ENCODE peak calls at places on chromosomes 4 and X, in ten cellular contexts. J, S, T, P, C, V, G, D, L and O are unnamed samples.

GRCh38 chr4:140252144-140252741 is 98.3 kb upstream of the MAML3 start:
- DNase-seq in J (no peak), S (no peak), T (no peak), P (no peak), C (peak), V (no peak), G (peak), D (no peak), L (peak), O (no peak)

GRCh38 chrX:10884246-10884645 is 226.9 kb upstream of the HCCS start:
- DNase-seq in J (peak), S (peak), T (peak), P (no peak), C (no peak), V (peak), G (no peak), D (peak), L (no peak), O (no peak)

GRCh38 chr4:138959421-138959820 is 56.2 kb upstream of the NOCT start:
- DNase-seq in J (no peak), S (peak), T (peak), P (no peak), C (no peak), V (no peak), G (no peak), D (peak), L (no peak), O (no peak)

GRCh38 chrX:16517206-16517605 is 132.8 kb upstream of the S100G start:
- DNase-seq in J (peak), S (no peak), T (peak), P (no peak), C (no peak), V (no peak), G (no peak), D (peak), L (no peak), O (no peak)

GRCh38 chrX:11367609-11368430 is 74.6 kb downstream of the AMELX start:
- DNase-seq in J (peak), S (peak), T (peak), P (no peak), C (no peak), V (no peak), G (no peak), D (peak), L (no peak), O (peak)

GRCh38 chr4:80097395-80098177 is 24.6 kb upstream of the ANTXR2 start:
- DNase-seq in J (peak), S (peak), T (peak), P (no peak), C (no peak), V (no peak), G (no peak), D (peak), L (no peak), O (peak)

GRCh38 chr4:177573487-177573886 is 131.2 kb upstream of the AGA start:
- DNase-seq in J (peak), S (peak), T (peak), P (no peak), C (no peak), V (peak), G (peak), D (peak), L (no peak), O (peak)

GRCh38 chrX:13293700-13294099 is 26.2 kb downstream of the ATXN3L start:
- DNase-seq in J (peak), S (no peak), T (no peak), P (no peak), C (no peak), V (no peak), G (no peak), D (no peak), L (no peak), O (no peak)

GRCh38 chrX:74461384-74461783 is 40.1 kb downstream of the SLC16A2 start:
- DNase-seq in J (no peak), S (no peak), T (no peak), P (no peak), C (no peak), V (no peak), G (no peak), D (no peak), L (no peak), O (no peak)

GRCh38 chrX:55120767-55121358 is 32.0 kb downstream of the PAGE2 start:
- DNase-seq in J (no peak), S (peak), T (no peak), P (no peak), C (no peak), V (no peak), G (no peak), D (no peak), L (no peak), O (no peak)

GRCh38 chr4:153228512-153229145 is 24.4 kb downstream of the TRIM2 start:
- DNase-seq in J (peak), S (peak), T (no peak), P (no peak), C (no peak), V (no peak), G (no peak), D (no peak), L (no peak), O (no peak)

GRCh38 chr4:184722798-184723197 is 11.1 kb downstream of the CENPU start:
- DNase-seq in J (peak), S (no peak), T (no peak), P (no peak), C (no peak), V (no peak), G (no peak), D (no peak), L (no peak), O (no peak)

GRCh38 chr4:80017125-80017854 is 55.7 kb downstream of the ANTXR2 start:
- DNase-seq in J (peak), S (peak), T (peak), P (no peak), C (no peak), V (peak), G (no peak), D (peak), L (no peak), O (peak)

GRCh38 chr4:105246712-105247111 is 100.0 kb downstream of the TET2 start:
- DNase-seq in J (peak), S (peak), T (peak), P (no peak), C (no peak), V (no peak), G (no peak), D (peak), L (no peak), O (no peak)